ENCODE peak calls at places on chromosomes 13 and 19, in seven cellular contexts. G is HAP-1, Y is RKO, T is C1 segment of cervical spinal cord, I is activated gamma-delta T cell, S is amniotic stem cell, K is HT1080. F is an unnamed sample.
A peak's percentile ranks its signal among the peaks of the same experiment; 100 is the strongest.

GRCh38 chr19:7924651-7925170 is 1.2 kb downstream of the CTXN1 start:
- DNase-seq in G (no peak), Y (no peak), T (no peak), I (no peak), S (no peak), K (no peak), F (no peak)

GRCh38 chr13:96836733-96837132 is 157.5 kb downstream of the OXGR1 start:
- DNase-seq in G (no peak), Y (no peak), T (no peak), I (no peak), S (no peak), K (no peak), F (no peak)

GRCh38 chr13:64332048-64332447 is 2898.1 kb downstream of the PCDH9 start:
- DNase-seq in G (no peak), Y (no peak), T (no peak), I (no peak), S (no peak), K (no peak), F (no peak)

GRCh38 chr19:16605552-16605951 is 22.5 kb downstream of the MED26 start:
- DNase-seq in G (no peak), Y (no peak), T (no peak), I (no peak), S (no peak), K (no peak), F (no peak)

GRCh38 chr19:18723871-18724377 is 40.4 kb downstream of the CRTC1 start:
- DNase-seq in G (no peak), Y (no peak), T (no peak), I (no peak), S (no peak), K (no peak), F (no peak)

GRCh38 chr19:13053238-13053637 is 49.4 kb downstream of the LYL1 start:
- DNase-seq in G (no peak), Y (no peak), T (no peak), I (no peak), S (no peak), K (no peak), F (no peak)

GRCh38 chr19:28705008-28705407 is 507.9 kb downstream of the UQCRFS1 start:
- DNase-seq in G (no peak), Y (peak; percentile 91), T (no peak), I (no peak), S (peak; percentile 39), K (peak; percentile 91), F (peak; percentile 84)

GRCh38 chr19:16449330-16449961 is 22.3 kb downstream of the EPS15L1 start:
- DNase-seq in G (no peak), Y (peak; percentile 30), T (no peak), I (no peak), S (no peak), K (peak; percentile 56), F (peak; percentile 44)

GRCh38 chr13:94160875-94161274 is 318.6 kb downstream of the DCT start:
- DNase-seq in G (no peak), Y (no peak), T (no peak), I (no peak), S (no peak), K (no peak), F (no peak)

GRCh38 chr13:73190477-73190876 is 131.7 kb downstream of the KLF5 start:
- DNase-seq in G (no peak), Y (no peak), T (no peak), I (no peak), S (no peak), K (no peak), F (no peak)

GRCh38 chr19:54426291-54426918 is 11.1 kb downstream of the TTYH1 start:
- DNase-seq in G (no peak), Y (no peak), T (no peak), I (no peak), S (no peak), K (no peak), F (no peak)

GRCh38 chr19:30450101-30450500 is 77.9 kb downstream of the ZNF536 start:
- DNase-seq in G (peak; percentile 64), Y (no peak), T (peak; percentile 29), I (no peak), S (no peak), K (no peak), F (no peak)

GRCh38 chr13:34207334-34207733 is 389.4 kb downstream of the RFC3 start:
- DNase-seq in G (no peak), Y (peak; percentile 7), T (no peak), I (no peak), S (peak; percentile 33), K (peak; percentile 76), F (peak; percentile 14)

GRCh38 chr19:19627716-19628498 is at the start of gene LPAR2:
- DNase-seq in G (no peak), Y (peak; percentile 64), T (no peak), I (peak; percentile 79), S (no peak), K (no peak), F (no peak)

GRCh38 chr13:93776936-93777335 is 550.3 kb downstream of the GPC6 start:
- DNase-seq in G (no peak), Y (peak; percentile 19), T (no peak), I (no peak), S (no peak), K (peak; percentile 32), F (peak; percentile 57)

GRCh38 chr13:68056816-68057710 is 826.9 kb upstream of the PCDH9 start:
- DNase-seq in G (no peak), Y (peak; percentile 12), T (no peak), I (no peak), S (no peak), K (peak; percentile 83), F (no peak)

GRCh38 chr13:31276386-31276785 is 76.6 kb downstream of the B3GLCT start:
- DNase-seq in G (no peak), Y (no peak), T (no peak), I (no peak), S (no peak), K (no peak), F (no peak)

GRCh38 chr13:42395066-42395821 is 123.3 kb downstream of the AKAP11 start:
- DNase-seq in G (no peak), Y (no peak), T (no peak), I (no peak), S (no peak), K (no peak), F (no peak)

GRCh38 chr19:16615788-16616187 is 12.2 kb downstream of the MED26 start:
- DNase-seq in G (no peak), Y (no peak), T (no peak), I (no peak), S (no peak), K (peak; percentile 17), F (no peak)

GRCh38 chr19:3336680-3337523 is 29.5 kb upstream of the NFIC start:
- DNase-seq in G (no peak), Y (no peak), T (peak; percentile 59), I (no peak), S (no peak), K (no peak), F (peak; percentile 87)

GRCh38 chr13:78701383-78701782 is 42.4 kb upstream of the OBI1 start:
- DNase-seq in G (no peak), Y (no peak), T (no peak), I (no peak), S (no peak), K (no peak), F (no peak)

GRCh38 chr19:41785653-41786052 is 10.7 kb upstream of the CEACAM3 start:
- DNase-seq in G (peak; percentile 68), Y (peak; percentile 81), T (no peak), I (no peak), S (no peak), K (peak; percentile 58), F (peak; percentile 35)

GRCh38 chr13:48004201-48004600 is 3.1 kb upstream of the SUCLA2 start:
- DNase-seq in G (no peak), Y (no peak), T (no peak), I (no peak), S (no peak), K (no peak), F (no peak)